ENCODE peak calls at places on chromosomes 7 and 10, in seven cellular contexts. One of them, this sample, is unnamed.

GRCh38 chr10:114403545-114404161 is 649 bp downstream of the AFAP1L2 start:
- DNase-seq in epithelial cell of esophagus: peak
- DNase-seq in cardiac muscle cell: no peak
- DNase-seq in mesendoderm: peak
- DNase-seq in cardiac fibroblast: no peak
- DNase-seq in brain microvascular endothelial cell: no peak
- DNase-seq in H7: peak
- DNase-seq in this sample: no peak

GRCh38 chr7:44775383-44776107 is 20.9 kb upstream of the PPIA start:
- DNase-seq in brain microvascular endothelial cell: no peak
- DNase-seq in cardiac muscle cell: no peak
- DNase-seq in cardiac fibroblast: no peak
- DNase-seq in mesendoderm: no peak
- DNase-seq in H7: peak
- DNase-seq in epithelial cell of esophagus: no peak
- DNase-seq in this sample: no peak

GRCh38 chr7:140275069-140275961 is 98.5 kb upstream of the KDM7A start:
- DNase-seq in mesendoderm: peak
- DNase-seq in epithelial cell of esophagus: no peak
- DNase-seq in brain microvascular endothelial cell: no peak
- DNase-seq in cardiac fibroblast: no peak
- DNase-seq in cardiac muscle cell: peak
- DNase-seq in H7: no peak
- DNase-seq in this sample: no peak

GRCh38 chr7:99272476-99273045 is at the start of gene MYH16:
- DNase-seq in cardiac muscle cell: no peak
- DNase-seq in epithelial cell of esophagus: peak
- DNase-seq in cardiac fibroblast: peak
- DNase-seq in mesendoderm: no peak
- DNase-seq in H7: no peak
- DNase-seq in brain microvascular endothelial cell: no peak
- DNase-seq in this sample: no peak

GRCh38 chr7:74097937-74098614 is 14.5 kb downstream of the LIMK1 start:
- DNase-seq in mesendoderm: peak
- DNase-seq in cardiac fibroblast: peak
- DNase-seq in H7: peak
- DNase-seq in epithelial cell of esophagus: peak
- DNase-seq in brain microvascular endothelial cell: peak
- DNase-seq in cardiac muscle cell: peak
- DNase-seq in this sample: peak

GRCh38 chr7:32293833-32294232 is 196.3 kb downstream of the LSM5 start:
- DNase-seq in cardiac fibroblast: no peak
- DNase-seq in brain microvascular endothelial cell: no peak
- DNase-seq in mesendoderm: no peak
- DNase-seq in H7: peak
- DNase-seq in epithelial cell of esophagus: no peak
- DNase-seq in cardiac muscle cell: no peak
- DNase-seq in this sample: no peak

GRCh38 chr10:120950103-120950561 is 99.0 kb downstream of the WDR11 start:
- DNase-seq in H7: peak
- DNase-seq in mesendoderm: peak
- DNase-seq in epithelial cell of esophagus: peak
- DNase-seq in cardiac fibroblast: peak
- DNase-seq in cardiac muscle cell: peak
- DNase-seq in brain microvascular endothelial cell: peak
- DNase-seq in this sample: no peak

GRCh38 chr10:1040133-1040532 is 8.8 kb downstream of the IDI1 start:
- DNase-seq in mesendoderm: no peak
- DNase-seq in brain microvascular endothelial cell: no peak
- DNase-seq in cardiac muscle cell: no peak
- DNase-seq in H7: no peak
- DNase-seq in epithelial cell of esophagus: no peak
- DNase-seq in cardiac fibroblast: no peak
- DNase-seq in this sample: no peak

GRCh38 chr7:76073335-76073990 is 25.6 kb downstream of the MDH2 start:
- DNase-seq in brain microvascular endothelial cell: no peak
- DNase-seq in mesendoderm: peak
- DNase-seq in H7: peak
- DNase-seq in cardiac muscle cell: no peak
- DNase-seq in cardiac fibroblast: no peak
- DNase-seq in epithelial cell of esophagus: no peak
- DNase-seq in this sample: no peak

GRCh38 chr10:70343312-70343711 is 39.1 kb downstream of the LRRC20 start:
- DNase-seq in brain microvascular endothelial cell: no peak
- DNase-seq in H7: no peak
- DNase-seq in cardiac muscle cell: no peak
- DNase-seq in epithelial cell of esophagus: no peak
- DNase-seq in cardiac fibroblast: no peak
- DNase-seq in mesendoderm: no peak
- DNase-seq in this sample: no peak

GRCh38 chr7:116443101-116443523 is 56.4 kb upstream of the CAV2 start:
- DNase-seq in cardiac fibroblast: peak
- DNase-seq in cardiac muscle cell: peak
- DNase-seq in H7: no peak
- DNase-seq in mesendoderm: peak
- DNase-seq in epithelial cell of esophagus: peak
- DNase-seq in brain microvascular endothelial cell: peak
- DNase-seq in this sample: peak

DNA sequence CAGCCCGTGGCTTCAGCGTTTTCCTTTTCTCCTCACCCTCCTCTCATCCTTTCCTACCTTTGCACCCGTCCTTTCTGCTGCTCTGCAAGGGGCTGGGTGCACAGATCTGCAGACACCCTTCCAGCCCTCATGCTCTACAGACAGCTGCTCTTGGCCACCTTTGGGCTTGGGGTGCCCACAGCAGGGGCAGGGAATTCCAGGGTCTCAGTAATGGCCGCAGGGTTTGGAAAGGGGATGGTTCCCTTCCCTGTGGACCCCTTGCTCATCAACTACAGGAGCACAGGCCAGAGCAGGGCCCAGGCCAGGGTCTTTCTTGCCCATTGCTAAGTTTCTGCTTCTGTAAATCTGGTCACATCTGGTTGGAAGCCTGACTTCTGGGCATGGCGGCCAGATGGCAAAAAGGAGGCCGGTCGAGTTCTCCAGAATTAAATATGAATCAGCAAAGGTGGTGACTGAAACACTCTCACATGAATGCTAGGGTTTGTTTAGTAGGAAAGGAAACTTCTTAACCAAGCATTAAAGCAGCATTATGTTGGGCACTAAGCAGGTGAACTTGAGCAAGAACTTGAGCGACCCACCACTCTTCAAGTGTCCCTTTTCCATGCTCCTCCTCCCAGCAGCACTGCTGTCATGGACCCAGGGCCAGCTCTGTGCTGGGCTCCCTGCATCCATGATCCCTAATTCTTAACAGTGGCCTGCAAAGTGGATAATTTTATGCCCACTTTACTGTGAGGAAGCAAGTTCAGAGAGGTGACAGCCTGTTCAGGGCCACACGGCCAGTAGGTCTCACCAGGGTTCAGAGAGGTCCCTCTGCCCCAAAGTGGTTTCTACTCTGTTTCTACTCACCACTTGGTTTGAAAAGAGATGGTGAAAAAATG is 1.5 kb downstream of the ECHDC3 start:
- DNase-seq in epithelial cell of esophagus: no peak
- DNase-seq in brain microvascular endothelial cell: no peak
- DNase-seq in mesendoderm: no peak
- DNase-seq in cardiac fibroblast: no peak
- DNase-seq in H7: no peak
- DNase-seq in cardiac muscle cell: no peak
- DNase-seq in this sample: no peak
- H3K4me3 ChIP-seq in epithelial cell of esophagus: no peak
- H3K4me3 ChIP-seq in brain microvascular endothelial cell: no peak
- H3K4me3 ChIP-seq in mesendoderm: no peak
- H3K4me3 ChIP-seq in cardiac fibroblast: no peak
- H3K4me3 ChIP-seq in H7: no peak
- H3K4me3 ChIP-seq in cardiac muscle cell: no peak
- H3K4me3 ChIP-seq in this sample: no peak

DNA sequence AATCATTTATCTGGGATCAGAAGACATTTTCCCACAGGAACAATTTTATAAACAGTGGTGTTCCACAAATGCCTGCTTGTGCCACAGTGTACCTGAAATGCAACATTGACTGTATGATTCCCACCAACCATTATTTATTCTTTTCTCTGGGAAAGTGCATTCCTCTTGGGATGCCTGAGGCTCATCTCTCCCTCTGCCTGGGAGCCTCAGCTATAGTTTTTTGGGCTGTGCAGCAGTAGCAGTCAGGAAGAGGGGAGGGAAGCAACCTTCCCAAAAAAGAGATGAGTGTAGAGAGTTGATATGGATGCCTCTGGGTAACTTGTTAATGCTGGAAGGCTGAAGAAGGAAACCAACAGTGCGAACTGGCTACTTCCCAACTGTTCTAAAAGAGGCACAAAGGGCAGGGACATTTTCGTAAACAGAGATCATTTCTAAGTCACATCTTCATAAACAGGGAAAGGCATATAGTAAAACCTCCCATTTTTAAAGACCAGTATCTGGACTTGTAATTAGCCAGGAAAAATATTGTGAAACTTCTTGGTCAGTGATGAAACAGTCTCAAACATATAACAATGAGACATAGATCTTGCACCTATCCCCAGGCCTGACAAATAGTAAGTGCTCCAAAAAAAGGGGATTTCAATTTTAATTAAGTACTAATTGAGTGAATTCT is 1.4 kb upstream of the CALD1 start:
- DNase-seq in cardiac fibroblast: peak
- DNase-seq in cardiac muscle cell: peak
- DNase-seq in epithelial cell of esophagus: peak
- DNase-seq in mesendoderm: no peak
- DNase-seq in brain microvascular endothelial cell: no peak
- DNase-seq in H7: no peak
- DNase-seq in this sample: no peak
- H3K4me3 ChIP-seq in cardiac fibroblast: no peak
- H3K4me3 ChIP-seq in cardiac muscle cell: no peak
- H3K4me3 ChIP-seq in epithelial cell of esophagus: no peak
- H3K4me3 ChIP-seq in mesendoderm: no peak
- H3K4me3 ChIP-seq in brain microvascular endothelial cell: no peak
- H3K4me3 ChIP-seq in H7: no peak
- H3K4me3 ChIP-seq in this sample: no peak

GRCh38 chr7:591856-592628 is 72.4 kb upstream of the PDGFA start:
- DNase-seq in brain microvascular endothelial cell: no peak
- DNase-seq in H7: no peak
- DNase-seq in mesendoderm: no peak
- DNase-seq in cardiac muscle cell: no peak
- DNase-seq in epithelial cell of esophagus: no peak
- DNase-seq in cardiac fibroblast: no peak
- DNase-seq in this sample: no peak

GRCh38 chr7:594212-594913 is 74.7 kb upstream of the PDGFA start:
- DNase-seq in H7: no peak
- DNase-seq in brain microvascular endothelial cell: no peak
- DNase-seq in cardiac fibroblast: no peak
- DNase-seq in cardiac muscle cell: no peak
- DNase-seq in epithelial cell of esophagus: no peak
- DNase-seq in mesendoderm: no peak
- DNase-seq in this sample: no peak

GRCh38 chr7:594920-595620 is 75.4 kb upstream of the PDGFA start:
- DNase-seq in cardiac muscle cell: no peak
- DNase-seq in epithelial cell of esophagus: no peak
- DNase-seq in brain microvascular endothelial cell: no peak
- DNase-seq in mesendoderm: no peak
- DNase-seq in H7: no peak
- DNase-seq in cardiac fibroblast: no peak
- DNase-seq in this sample: no peak

GRCh38 chr7:595621-596010 is 76.0 kb upstream of the PDGFA start:
- DNase-seq in cardiac fibroblast: no peak
- DNase-seq in cardiac muscle cell: no peak
- DNase-seq in brain microvascular endothelial cell: no peak
- DNase-seq in epithelial cell of esophagus: no peak
- DNase-seq in mesendoderm: no peak
- DNase-seq in H7: no peak
- DNase-seq in this sample: no peak

DNA sequence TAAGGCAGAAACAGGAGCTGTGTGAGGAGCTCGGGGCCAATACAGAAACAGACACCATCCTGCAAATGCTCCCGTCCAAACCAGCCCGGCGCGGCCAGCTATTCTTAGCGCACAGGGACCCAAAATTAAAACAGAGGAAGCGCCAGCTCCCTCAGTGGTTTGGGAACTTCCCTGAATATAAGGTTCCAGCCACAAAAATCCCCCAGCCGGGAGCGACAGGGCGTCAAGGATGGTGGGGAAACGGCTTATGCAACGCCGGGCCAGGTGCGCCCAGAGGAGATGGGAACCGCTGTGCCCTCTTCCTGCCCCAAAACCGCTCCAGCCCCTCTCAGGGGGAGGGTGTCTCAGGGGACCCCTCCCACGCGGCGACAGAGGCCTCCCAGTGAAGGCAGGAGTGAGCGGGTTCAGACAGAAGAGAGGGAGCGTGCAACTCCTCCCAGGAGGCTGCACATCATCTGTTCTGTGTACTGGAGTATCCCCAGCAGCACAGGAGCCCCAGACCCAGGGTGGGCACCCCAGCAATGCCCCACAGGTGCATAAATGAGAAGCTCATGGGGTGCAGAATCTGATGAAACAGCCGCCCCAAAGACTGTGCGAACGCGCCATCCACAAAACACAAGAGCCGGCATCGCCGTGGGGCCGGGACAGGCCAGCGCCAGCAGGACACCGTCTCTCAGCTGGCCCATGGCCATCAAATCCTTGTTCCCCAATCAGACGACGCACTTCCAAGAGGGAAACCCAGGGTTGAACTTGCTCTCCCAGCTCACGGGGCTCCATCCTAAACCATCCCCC is 73.9 kb upstream of the PDGFA start:
- DNase-seq in epithelial cell of esophagus: no peak
- DNase-seq in brain microvascular endothelial cell: no peak
- DNase-seq in mesendoderm: no peak
- DNase-seq in cardiac muscle cell: no peak
- DNase-seq in cardiac fibroblast: no peak
- DNase-seq in H7: no peak
- DNase-seq in this sample: no peak
- H3K4me3 ChIP-seq in epithelial cell of esophagus: no peak
- H3K4me3 ChIP-seq in brain microvascular endothelial cell: no peak
- H3K4me3 ChIP-seq in mesendoderm: no peak
- H3K4me3 ChIP-seq in cardiac muscle cell: no peak
- H3K4me3 ChIP-seq in cardiac fibroblast: no peak
- H3K4me3 ChIP-seq in H7: no peak
- H3K4me3 ChIP-seq in this sample: no peak

DNA sequence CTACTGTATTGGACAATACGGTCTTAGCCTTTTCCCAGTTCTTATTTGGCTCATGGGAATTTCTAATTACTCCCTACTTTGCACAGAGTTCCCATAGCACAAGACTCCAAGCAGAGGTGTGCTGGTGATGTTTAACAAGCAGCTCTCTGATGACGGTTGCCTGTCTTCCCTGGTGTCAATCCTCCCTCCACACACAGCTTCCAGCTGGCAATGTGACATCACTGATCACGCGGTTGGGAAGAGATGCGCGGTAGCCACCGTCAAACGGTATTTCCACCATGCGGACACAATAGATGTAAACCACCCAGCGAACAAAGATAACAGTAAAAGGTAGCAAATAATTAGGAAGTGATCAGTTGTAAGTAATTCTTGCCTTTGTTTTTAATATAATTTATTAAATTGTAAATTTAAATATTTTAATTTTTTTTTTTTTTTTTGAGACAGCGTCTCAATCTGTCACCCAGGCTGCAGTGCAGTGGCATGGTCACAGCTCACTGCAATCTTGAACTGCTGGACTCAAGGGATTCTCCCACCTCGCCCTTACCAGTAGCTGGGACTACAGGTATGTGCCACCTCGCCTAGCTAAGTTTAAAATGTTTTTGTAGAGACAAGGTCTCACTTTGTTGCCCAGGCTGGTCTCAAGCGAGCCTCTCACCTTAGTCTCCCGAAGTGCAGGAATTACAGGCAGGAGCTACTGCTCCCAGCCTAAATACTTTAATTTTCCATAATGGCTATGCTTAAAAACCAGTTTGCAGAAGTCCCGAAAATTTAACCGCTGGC is 36.3 kb upstream of the IL15RA start:
- DNase-seq in brain microvascular endothelial cell: no peak
- DNase-seq in H7: no peak
- DNase-seq in cardiac muscle cell: no peak
- DNase-seq in mesendoderm: no peak
- DNase-seq in cardiac fibroblast: no peak
- DNase-seq in epithelial cell of esophagus: no peak
- DNase-seq in this sample: no peak
- H3K4me3 ChIP-seq in brain microvascular endothelial cell: no peak
- H3K4me3 ChIP-seq in H7: no peak
- H3K4me3 ChIP-seq in cardiac muscle cell: no peak
- H3K4me3 ChIP-seq in mesendoderm: no peak
- H3K4me3 ChIP-seq in cardiac fibroblast: no peak
- H3K4me3 ChIP-seq in epithelial cell of esophagus: no peak
- H3K4me3 ChIP-seq in this sample: no peak